ENCODE peak calls at places on chromosomes 12 and 14, in five cellular contexts. J is H9, P is neuronal stem cell, E is trophoblast cell, X is H1. A is an unnamed sample.

GRCh38 chr14:35897616-35898111 is 71.5 kb downstream of the BRMS1L start:
- DNase-seq in J (peak), P (peak), E (no peak), X (no peak), A (no peak)

GRCh38 chr12:111238075-111238734 is 130.7 kb downstream of the PHETA1 start:
- DNase-seq in J (no peak), P (no peak), E (no peak), X (no peak), A (no peak)

GRCh38 chr12:32125455-32126084 is 18.9 kb downstream of the BICD1 start:
- DNase-seq in J (no peak), P (no peak), E (no peak), X (no peak), A (peak)

GRCh38 chr14:72559227-72559626 is 334.7 kb downstream of the DPF3 start:
- DNase-seq in J (no peak), P (no peak), E (peak), X (no peak), A (no peak)

GRCh38 chr14:21299562-21300130 is 19.8 kb downstream of the RPGRIP1 start:
- DNase-seq in J (no peak), P (no peak), E (no peak), X (no peak), A (no peak)

GRCh38 chr14:41960316-41960715 is 353.6 kb downstream of the LRFN5 start:
- DNase-seq in J (no peak), P (no peak), E (no peak), X (no peak), A (peak)

GRCh38 chr12:104457746-104458644 is 1.2 kb downstream of the CHST11 start:
- DNase-seq in J (no peak), P (no peak), E (peak), X (peak), A (peak)

GRCh38 chr14:77861201-77861600 is 61.3 kb downstream of the ADCK1 start:
- DNase-seq in J (no peak), P (no peak), E (no peak), X (no peak), A (no peak)

DNA sequence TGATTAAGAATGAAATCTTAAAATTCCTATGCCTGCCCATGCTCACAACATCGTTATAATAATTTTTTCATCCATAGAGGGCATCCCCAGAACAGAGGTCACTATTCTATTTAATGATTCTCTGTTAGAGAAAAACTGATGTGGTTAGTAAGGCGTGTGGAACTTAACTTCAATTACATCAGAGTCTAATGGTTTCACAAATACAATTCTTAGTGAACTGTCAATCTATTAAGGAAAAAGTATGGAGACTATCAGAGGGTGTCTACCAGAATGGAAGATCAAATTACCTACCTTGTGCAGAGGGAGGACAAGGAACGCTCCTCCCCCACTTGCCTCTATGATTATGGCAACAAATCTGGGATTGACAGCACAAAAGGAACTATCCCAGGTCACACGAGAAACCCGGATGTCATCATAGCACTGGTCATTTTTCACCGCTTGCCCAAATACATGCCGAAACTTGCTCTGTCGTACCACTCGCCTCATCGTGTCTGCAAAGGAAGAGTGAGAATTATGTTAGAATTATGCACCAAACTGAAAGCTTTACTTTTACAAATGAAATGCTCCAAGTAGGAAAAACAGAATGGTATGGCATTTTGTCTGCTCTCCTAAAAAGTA is 30.4 kb downstream of the CORO1C start:
- DNase-seq in J (no peak), P (no peak), E (peak), X (no peak), A (no peak)
- H3K23ac ChIP-seq in J (no peak), P (no peak), E (no peak), X (no peak), A (no peak)

DNA sequence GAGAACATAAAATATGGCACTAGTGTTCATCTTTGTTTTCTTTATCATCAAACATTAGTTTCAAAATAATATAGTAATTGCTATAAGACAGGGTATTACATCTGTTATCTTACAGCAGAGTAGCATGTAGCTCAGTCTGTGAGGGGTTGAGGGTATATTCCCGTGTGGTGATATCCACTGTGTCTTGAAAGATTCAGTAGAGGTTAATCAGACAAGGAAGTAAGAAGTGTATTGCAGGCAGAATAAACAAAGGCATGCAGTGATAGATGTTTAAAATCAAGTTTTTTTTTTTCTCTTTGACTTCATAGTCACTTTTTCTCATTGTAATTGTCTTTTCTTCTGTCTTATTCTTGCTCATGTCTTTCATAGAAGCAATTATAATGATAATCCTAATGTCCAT is 48.3 kb downstream of the METTL25 start:
- DNase-seq in J (no peak), P (no peak), E (no peak), X (no peak), A (no peak)
- H2BK12ac ChIP-seq in J (no peak), P (no peak), E (no peak), X (no peak), A (no peak)

DNA sequence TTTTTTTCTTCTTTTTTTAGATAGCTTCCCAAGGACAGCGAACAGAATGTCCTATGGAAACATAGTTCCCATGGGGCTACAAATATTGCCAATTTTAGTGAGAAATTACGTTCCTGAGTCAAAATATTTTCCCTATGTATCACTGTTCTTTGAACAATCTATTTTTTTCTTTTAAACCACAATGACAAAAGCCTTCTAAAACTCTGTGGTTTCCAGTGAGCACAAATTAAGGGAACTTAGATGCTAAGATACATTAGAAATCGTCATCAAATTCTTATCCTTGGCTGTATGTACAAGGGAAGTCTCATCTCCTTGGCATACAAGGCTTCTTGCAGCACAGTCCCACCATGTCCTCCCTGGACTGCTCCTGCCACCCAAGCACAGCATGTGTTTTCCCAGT is 17.9 kb downstream of the CPM start:
- DNase-seq in J (no peak), P (no peak), E (no peak), X (no peak), A (peak)
- H3K23ac ChIP-seq in J (no peak), P (no peak), E (no peak), X (no peak), A (no peak)

DNA sequence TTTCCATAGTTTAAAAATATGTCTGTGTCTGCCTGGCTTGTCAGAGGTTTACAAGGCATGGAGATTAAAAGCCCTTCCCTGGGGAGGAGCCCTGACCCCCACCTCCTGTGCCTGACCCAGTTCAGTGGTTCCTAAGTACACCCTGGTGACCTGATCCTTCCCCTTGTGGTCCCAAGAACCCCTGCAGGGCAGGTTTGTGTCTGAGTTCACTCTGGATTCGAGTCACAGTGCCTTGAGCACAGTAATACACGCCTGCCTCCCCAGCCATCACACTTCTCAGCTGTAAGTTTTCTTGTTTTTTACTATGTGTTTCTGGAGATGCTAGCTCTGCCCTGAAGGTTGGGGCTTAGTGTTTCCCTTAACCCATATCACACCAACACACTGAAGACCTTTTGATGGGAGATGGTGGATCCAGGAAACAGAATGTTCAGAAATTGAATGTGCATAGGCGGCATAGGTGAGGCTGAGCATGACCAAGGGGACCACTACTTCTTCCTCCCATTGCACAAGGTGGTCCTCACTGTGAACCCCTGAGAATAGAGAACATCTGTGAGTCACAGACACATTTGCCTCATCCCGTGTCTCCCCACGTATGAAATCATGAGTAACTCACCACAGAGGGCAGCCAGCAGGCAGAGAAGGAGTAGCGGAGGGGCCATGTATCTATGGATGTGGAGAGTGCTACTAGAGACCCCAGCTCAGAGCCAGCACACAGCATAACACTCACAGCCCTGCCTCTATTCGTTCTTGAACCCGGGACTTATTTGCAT is 962.9 kb downstream of the TMEM121 start:
- DNase-seq in J (no peak), P (no peak), E (no peak), X (no peak), A (no peak)
- H2BK12ac ChIP-seq in J (no peak), P (no peak), E (no peak), X (no peak), A (no peak)

GRCh38 chr12:2008677-2009076 is 4.4 kb upstream of the DCP1B start:
- DNase-seq in J (no peak), P (no peak), E (no peak), X (no peak), A (no peak)

GRCh38 chr12:2004113-2004929 is at the start of gene DCP1B:
- DNase-seq in J (peak), P (peak), E (peak), X (peak), A (peak)

GRCh38 chr12:2009623-2010022 is 5.4 kb upstream of the DCP1B start:
- DNase-seq in J (no peak), P (no peak), E (no peak), X (no peak), A (no peak)

DNA sequence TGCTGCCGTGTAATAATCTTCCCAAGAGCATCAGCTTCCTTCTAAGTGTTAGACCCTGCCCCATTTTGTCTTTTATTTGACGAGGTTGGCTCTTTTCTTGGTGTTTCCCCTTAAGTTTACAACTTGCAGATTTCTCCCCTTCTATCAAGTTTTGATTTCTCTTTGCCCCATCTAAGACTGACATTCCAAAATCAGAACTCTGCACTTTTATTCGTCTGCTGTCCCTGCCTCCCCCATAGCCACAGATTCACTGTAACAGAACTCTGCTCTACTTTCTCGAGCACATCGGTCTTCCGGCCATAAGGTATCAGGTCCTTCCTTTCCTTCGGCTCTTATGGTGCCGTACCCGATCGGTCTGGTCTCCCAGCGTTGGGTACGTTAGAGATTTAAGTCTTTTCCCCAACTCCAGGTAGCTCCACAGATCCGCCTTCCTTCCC is 563 bp downstream of the DCP1B start:
- DNase-seq in J (no peak), P (no peak), E (no peak), X (no peak), A (no peak)
- H3K23ac ChIP-seq in J (no peak), P (no peak), E (no peak), X (no peak), A (no peak)

GRCh38 chr12:34109390-34109789 is 87.1 kb downstream of the ALG10 start:
- DNase-seq in J (no peak), P (no peak), E (no peak), X (no peak), A (no peak)
- H2BK12ac ChIP-seq in J (no peak), P (no peak), E (no peak), X (no peak), A (no peak)

DNA sequence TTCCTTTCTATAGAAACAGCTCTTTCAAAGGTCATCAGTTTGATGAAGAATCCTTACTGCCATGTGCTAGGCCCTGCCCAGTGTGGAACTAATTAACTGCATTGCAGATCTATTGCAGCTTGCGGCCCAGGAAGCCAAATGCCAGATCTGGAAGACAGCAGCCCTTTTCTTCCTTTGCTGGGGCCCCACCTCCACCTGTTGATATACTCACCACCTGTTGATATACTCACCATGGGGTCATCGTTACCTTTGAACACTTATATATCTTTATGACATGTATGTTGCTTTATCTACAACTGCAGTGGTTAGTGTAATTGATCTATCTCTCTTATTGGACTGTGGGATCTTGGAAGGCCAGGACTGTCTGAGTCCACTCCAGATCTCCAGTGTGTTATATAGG is 292.5 kb downstream of the ATP23 start:
- DNase-seq in J (no peak), P (no peak), E (no peak), X (no peak), A (no peak)
- H3K23ac ChIP-seq in J (no peak), P (no peak), E (no peak), X (no peak), A (no peak)

GRCh38 chr14:88871429-88871828 is 47.0 kb downstream of the TTC8 start:
- DNase-seq in J (no peak), P (no peak), E (no peak), X (no peak), A (no peak)
- H2BK12ac ChIP-seq in J (no peak), P (no peak), E (no peak), X (no peak), A (no peak)

A was measured in mesenchymal stem cell.